ENCODE peak calls at places on chromosomes 13 and 19, in seven cellular contexts. X is astrocyte, W is IMR-90, A is left ventricle myocardium inferior, V is AG04450, T is neuronal stem cell, C is aorta. B is an unnamed sample.
A peak's percentile ranks its signal among the peaks of the same experiment; 100 is the strongest.

GRCh38 chr19:8831832-8832131 is 322 bp downstream of the ZNF558 start:
- DNase-seq in X (no peak), W (no peak), A (no peak), V (no peak), T (no peak), C (no peak), B (no peak)

GRCh38 chr13:43307921-43308433 is 284.6 kb downstream of the DNAJC15 start:
- DNase-seq in X (peak; percentile 73), W (peak; percentile 87), A (peak; percentile 87), V (peak; percentile 59), T (no peak), C (no peak), B (peak; percentile 80)

GRCh38 chr19:29117926-29118325 is 95.0 kb downstream of the UQCRFS1 start:
- DNase-seq in X (no peak), W (no peak), A (no peak), V (no peak), T (no peak), C (no peak), B (no peak)

GRCh38 chr13:29474991-29475390 is 120.5 kb downstream of the SLC7A1 start:
- DNase-seq in X (peak; percentile 94), W (peak; percentile 91), A (no peak), V (peak; percentile 72), T (no peak), C (no peak), B (peak; percentile 77)

GRCh38 chr19:39390460-39390758 is 497 bp downstream of the PAF1 start:
- DNase-seq in X (peak; percentile 52), W (no peak), A (no peak), V (no peak), T (no peak), C (no peak), B (no peak)

GRCh38 chr13:32153056-32153455 is 121.5 kb downstream of the FRY start:
- DNase-seq in X (peak; percentile 78), W (peak; percentile 88), A (no peak), V (peak; percentile 36), T (no peak), C (no peak), B (no peak)

GRCh38 chr19:6710273-6711077 is 10.0 kb downstream of the C3 start:
- DNase-seq in X (no peak), W (no peak), A (no peak), V (no peak), T (no peak), C (peak; percentile 70), B (no peak)

GRCh38 chr19:39133431-39134270 is 8.1 kb downstream of the PAK4 start:
- DNase-seq in X (no peak), W (no peak), A (no peak), V (no peak), T (no peak), C (no peak), B (peak; percentile 39)

GRCh38 chr19:2678043-2678671 is 24.3 kb downstream of the GNG7 start:
- DNase-seq in X (no peak), W (no peak), A (no peak), V (no peak), T (no peak), C (no peak), B (no peak)

GRCh38 chr19:33093420-33094210 is 12.6 kb downstream of the GPATCH1 start:
- DNase-seq in X (no peak), W (no peak), A (no peak), V (no peak), T (no peak), C (no peak), B (no peak)

GRCh38 chr13:42746846-42747245 is 34.5 kb upstream of the FAM216B start:
- DNase-seq in X (no peak), W (peak; percentile 58), A (no peak), V (no peak), T (no peak), C (no peak), B (no peak)

GRCh38 chr13:91017031-91017668 is 330.3 kb upstream of the MIR17HG start:
- DNase-seq in X (peak; percentile 8), W (peak; percentile 9), A (no peak), V (no peak), T (peak; percentile 41), C (no peak), B (peak; percentile 50)

GRCh38 chr13:95180513-95181245 is 120.6 kb downstream of the ABCC4 start:
- DNase-seq in X (no peak), W (no peak), A (no peak), V (no peak), T (no peak), C (no peak), B (no peak)

GRCh38 chr13:52838433-52839107 is 9.9 kb downstream of the PCDH8 start:
- DNase-seq in X (no peak), W (no peak), A (no peak), V (no peak), T (no peak), C (no peak), B (no peak)

GRCh38 chr13:62524498-62524897 is 1108.8 kb upstream of the PCDH20 start:
- DNase-seq in X (no peak), W (no peak), A (no peak), V (no peak), T (no peak), C (no peak), B (no peak)

GRCh38 chr13:52862358-52863206 is 14.1 kb upstream of the PCDH8 start:
- DNase-seq in X (no peak), W (no peak), A (no peak), V (no peak), T (no peak), C (no peak), B (peak; percentile 42)

GRCh38 chr19:16509141-16510061 is 13.2 kb downstream of the C19orf44 start:
- DNase-seq in X (peak; percentile 33), W (peak; percentile 36), A (peak; percentile 44), V (peak; percentile 20), T (no peak), C (no peak), B (peak; percentile 77)

GRCh38 chr19:37082307-37082706 is 4.1 kb downstream of the ZNF420 start:
- DNase-seq in X (no peak), W (no peak), A (no peak), V (no peak), T (no peak), C (no peak), B (no peak)
- H3K9me3 ChIP-seq in X (no peaks in the 10 kb centered on the region), W (peaks cover 9% of the 10 kb centered on the region), A (peaks cover 72% of the 10 kb centered on the region), V (peaks cover 27% of the 10 kb centered on the region), T (peaks cover 9% of the 10 kb centered on the region), C (peaks cover 3% of the 10 kb centered on the region), B (no peaks in the 10 kb centered on the region)

DNA sequence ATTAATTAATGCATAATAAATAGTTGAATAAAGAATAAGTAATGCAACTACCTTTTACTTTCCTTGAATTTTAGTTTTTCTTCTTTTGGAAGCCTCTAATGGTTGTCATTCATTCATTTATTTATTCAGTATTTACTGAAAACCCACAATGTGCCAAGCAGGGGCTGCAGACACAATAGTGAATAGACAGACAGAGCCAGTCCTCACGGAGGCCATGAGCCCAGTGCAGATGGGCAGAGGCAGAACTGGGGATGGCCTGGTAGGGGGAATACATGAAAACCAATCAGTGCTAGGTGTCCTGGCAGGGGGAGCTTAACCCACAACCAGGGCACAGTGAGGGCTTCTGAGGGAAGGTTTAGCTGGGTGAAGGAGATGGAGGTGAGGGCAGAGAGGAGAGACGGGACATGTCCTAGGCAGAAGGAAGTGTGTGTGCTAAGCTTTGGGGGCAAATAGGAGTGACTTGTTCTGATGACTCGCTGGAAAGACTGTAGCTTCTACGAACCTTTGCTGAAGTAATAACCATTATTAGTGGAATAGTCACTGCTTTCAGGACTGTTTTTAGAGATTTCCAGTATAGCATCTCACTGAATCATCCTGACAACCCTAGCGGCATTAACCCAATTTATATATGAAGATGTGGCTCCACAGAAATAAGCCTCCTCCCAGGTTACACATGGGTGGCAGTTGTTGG is 55.9 kb downstream of the ERCC5 start:
- DNase-seq in X (peak; percentile 5), W (peak; percentile 17), A (no peak), V (no peak), T (no peak), C (no peak), B (no peak)
- H3K9me3 ChIP-seq in X (no peaks in the 10 kb centered on the region), W (no peaks in the 10 kb centered on the region), A (no peaks in the 10 kb centered on the region), V (no peaks in the 10 kb centered on the region), T (no peaks in the 10 kb centered on the region), C (no peaks in the 10 kb centered on the region), B (no peaks in the 10 kb centered on the region)

DNA sequence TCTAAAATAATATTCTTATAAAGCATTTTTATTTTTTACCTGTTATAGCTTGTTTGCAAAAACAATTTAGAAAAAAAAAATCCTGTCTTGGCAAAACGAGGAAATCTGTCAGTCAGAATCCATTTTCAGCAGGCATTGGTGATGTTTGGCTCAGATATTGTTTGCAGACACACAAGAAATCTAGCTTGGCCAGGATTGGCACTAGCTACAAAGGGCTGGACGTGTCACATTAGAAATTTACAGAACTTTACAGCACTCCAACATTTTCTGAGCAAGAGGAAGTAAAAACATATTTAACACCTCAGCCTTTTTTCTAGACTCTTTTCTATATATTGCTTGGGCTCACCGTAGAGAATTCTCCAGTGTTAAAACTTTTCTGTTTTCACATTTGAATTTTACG is 9.9 kb downstream of the ZNF91 start:
- DNase-seq in X (no peak), W (no peak), A (no peak), V (no peak), T (no peak), C (no peak), B (no peak)
- H3K9me3 ChIP-seq in X (peaks cover 12% of the 10 kb centered on the region), W (peaks cover 47% of the 10 kb centered on the region), A (peaks cover 35% of the 10 kb centered on the region), V (peaks cover 52% of the 10 kb centered on the region), T (peaks cover 13% of the 10 kb centered on the region), C (peaks cover 7% of the 10 kb centered on the region), B (no peaks in the 10 kb centered on the region)

DNA sequence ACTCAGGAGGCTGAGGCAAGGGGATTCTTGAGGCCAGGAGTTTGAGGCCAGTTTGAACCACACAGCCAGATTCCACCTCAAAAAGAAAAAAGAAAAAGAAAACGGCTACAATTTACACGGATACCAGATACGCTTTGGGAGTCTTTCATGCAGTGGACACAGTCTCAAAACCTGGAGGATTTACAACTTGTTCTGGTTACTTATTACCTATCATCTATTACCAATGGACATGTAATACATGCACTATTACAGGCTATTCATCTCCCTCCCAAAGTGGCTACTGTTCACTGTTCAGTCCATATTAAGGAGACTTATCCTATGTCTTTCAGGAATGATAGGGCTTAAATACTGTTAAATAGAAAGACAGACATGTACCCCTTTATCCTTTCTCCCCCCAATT is 33.3 kb downstream of the ZNF823 start:
- DNase-seq in X (no peak), W (no peak), A (no peak), V (no peak), T (no peak), C (no peak), B (no peak)
- H3K9me3 ChIP-seq in X (peaks cover 2% of the 10 kb centered on the region), W (no peaks in the 10 kb centered on the region), A (no peaks in the 10 kb centered on the region), V (no peaks in the 10 kb centered on the region), T (peaks cover 2% of the 10 kb centered on the region), C (no peaks in the 10 kb centered on the region), B (no peaks in the 10 kb centered on the region)

DNA sequence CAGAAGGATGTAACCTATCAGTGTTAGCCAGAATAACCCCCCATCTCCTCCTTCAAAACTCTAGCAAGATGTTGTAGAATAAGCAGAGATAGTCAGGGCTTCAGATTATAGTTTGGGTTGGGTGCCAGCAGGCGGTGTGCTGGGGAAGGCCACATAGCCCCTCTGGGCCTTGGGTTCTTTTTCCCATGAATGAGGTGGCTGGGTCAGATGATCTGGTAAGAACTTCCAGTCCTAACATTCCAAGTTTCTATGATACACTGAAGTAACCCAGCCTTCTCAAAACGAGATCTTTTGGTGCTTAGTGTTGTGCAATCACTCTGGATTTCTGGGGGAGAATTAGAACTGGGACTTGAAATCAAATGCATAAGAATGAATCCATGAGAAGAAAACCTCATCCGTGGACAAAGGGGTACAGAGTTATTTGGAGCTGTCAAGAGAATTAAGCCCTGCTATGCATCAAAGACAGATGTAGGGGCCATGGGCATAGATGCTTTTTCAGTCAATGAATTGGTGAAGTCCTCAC is 810 bp downstream of the CBY2 start:
- DNase-seq in X (no peak), W (no peak), A (no peak), V (no peak), T (no peak), C (no peak), B (no peak)
- H3K9me3 ChIP-seq in X (no peaks in the 10 kb centered on the region), W (no peaks in the 10 kb centered on the region), A (no peaks in the 10 kb centered on the region), V (no peaks in the 10 kb centered on the region), T (peaks cover 2% of the 10 kb centered on the region), C (peaks cover 2% of the 10 kb centered on the region), B (no peaks in the 10 kb centered on the region)